ENCODE peak calls at places on chromosomes 5 and 9, in four cellular contexts. One of them, this sample, is unnamed.

GRCh38 chr5:55222061-55222818 is 4.9 kb downstream of the MCIDAS start:
- DNase-seq in psoas muscle: no peak
- DNase-seq in upper lobe of left lung: peak; percentile 40
- DNase-seq in PC-3: no peak
- DNase-seq in this sample: no peak

GRCh38 chr5:44987026-44987425 is 178.3 kb downstream of the MRPS30 start:
- DNase-seq in psoas muscle: no peak
- DNase-seq in upper lobe of left lung: no peak
- DNase-seq in PC-3: no peak
- DNase-seq in this sample: no peak

GRCh38 chr5:142014911-142015584 is 2.2 kb upstream of the GNPDA1 start:
- DNase-seq in psoas muscle: no peak
- DNase-seq in upper lobe of left lung: no peak
- DNase-seq in PC-3: peak; percentile 92
- DNase-seq in this sample: no peak

GRCh38 chr5:153749941-153750340 is 259.5 kb downstream of the GRIA1 start:
- DNase-seq in psoas muscle: no peak
- DNase-seq in upper lobe of left lung: no peak
- DNase-seq in PC-3: no peak
- DNase-seq in this sample: no peak

GRCh38 chr9:128142596-128142995 is 6.7 kb upstream of the LCN2 start:
- DNase-seq in psoas muscle: peak; percentile 29
- DNase-seq in upper lobe of left lung: no peak
- DNase-seq in PC-3: no peak
- DNase-seq in this sample: no peak

GRCh38 chr9:136437430-136437829 is 2.2 kb downstream of the INPP5E start:
- DNase-seq in psoas muscle: no peak
- DNase-seq in upper lobe of left lung: no peak
- DNase-seq in PC-3: peak; percentile 27
- DNase-seq in this sample: no peak

GRCh38 chr9:76044420-76044819 is 153.9 kb downstream of the PCSK5 start:
- DNase-seq in psoas muscle: no peak
- DNase-seq in upper lobe of left lung: no peak
- DNase-seq in PC-3: no peak
- DNase-seq in this sample: no peak

GRCh38 chr9:16708638-16709435 is 161.6 kb downstream of the BNC2 start:
- DNase-seq in psoas muscle: no peak
- DNase-seq in upper lobe of left lung: no peak
- DNase-seq in PC-3: no peak
- DNase-seq in this sample: no peak

GRCh38 chr9:128892223-128892892 is 10.4 kb downstream of the LRRC8A start:
- DNase-seq in psoas muscle: peak; percentile 92
- DNase-seq in upper lobe of left lung: no peak
- DNase-seq in PC-3: peak; percentile 89
- DNase-seq in this sample: peak; percentile 79

GRCh38 chr5:126594077-126594476 is 942 bp downstream of the ALDH7A1 start:
- DNase-seq in psoas muscle: no peak
- DNase-seq in upper lobe of left lung: no peak
- DNase-seq in PC-3: peak; percentile 20
- DNase-seq in this sample: no peak

GRCh38 chr5:108867661-108868060 is 120.0 kb downstream of the FER start:
- DNase-seq in psoas muscle: no peak
- DNase-seq in upper lobe of left lung: no peak
- DNase-seq in PC-3: no peak
- DNase-seq in this sample: no peak

GRCh38 chr9:19229725-19230355 is 653 bp upstream of the DENND4C start:
- DNase-seq in psoas muscle: no peak
- DNase-seq in upper lobe of left lung: peak; percentile 93
- DNase-seq in PC-3: peak; percentile 42
- DNase-seq in this sample: peak; percentile 31

GRCh38 chr9:116859763-116860162 is 172.7 kb downstream of the TRIM32 start:
- DNase-seq in psoas muscle: no peak
- DNase-seq in upper lobe of left lung: no peak
- DNase-seq in PC-3: peak; percentile 65
- DNase-seq in this sample: no peak

GRCh38 chr5:174916227-174916626 is 191.8 kb downstream of the MSX2 start:
- DNase-seq in psoas muscle: no peak
- DNase-seq in upper lobe of left lung: no peak
- DNase-seq in PC-3: no peak
- DNase-seq in this sample: no peak

GRCh38 chr5:174910245-174910737 is 185.9 kb downstream of the MSX2 start:
- DNase-seq in psoas muscle: peak; percentile 71
- DNase-seq in upper lobe of left lung: peak; percentile 78
- DNase-seq in PC-3: peak; percentile 65
- DNase-seq in this sample: no peak
- H3K4me3 ChIP-seq in psoas muscle: no peak overlapping the region
- H3K4me3 ChIP-seq in upper lobe of left lung: no peak overlapping the region
- H3K4me3 ChIP-seq in PC-3: no peak overlapping the region
- H3K4me3 ChIP-seq in this sample: no peak overlapping the region

GRCh38 chr9:3887798-3888495 is 362.1 kb upstream of the RFX3 start:
- DNase-seq in psoas muscle: no peak
- DNase-seq in upper lobe of left lung: no peak
- DNase-seq in PC-3: peak; percentile 40
- DNase-seq in this sample: no peak
- H3K27ac ChIP-seq in psoas muscle: no peak overlapping the region
- H3K27ac ChIP-seq in upper lobe of left lung: no peak overlapping the region
- H3K27ac ChIP-seq in PC-3: peak overlapping the region; percentile 66
- H3K27ac ChIP-seq in this sample: no peak overlapping the region

GRCh38 chr9:118931941-118932340 is 437.3 kb downstream of the BRINP1 start:
- DNase-seq in psoas muscle: no peak
- DNase-seq in upper lobe of left lung: no peak
- DNase-seq in PC-3: no peak
- DNase-seq in this sample: no peak
- H3K4me3 ChIP-seq in psoas muscle: no peak overlapping the region
- H3K4me3 ChIP-seq in upper lobe of left lung: no peak overlapping the region
- H3K4me3 ChIP-seq in PC-3: no peak overlapping the region
- H3K4me3 ChIP-seq in this sample: no peak overlapping the region

GRCh38 chr5:73565969-73566547 is 515 bp downstream of the UTP15 start:
- DNase-seq in psoas muscle: no peak
- DNase-seq in upper lobe of left lung: no peak
- DNase-seq in PC-3: no peak
- DNase-seq in this sample: no peak

GRCh38 chr5:73564644-73565165 is 734 bp downstream of the ANKRA2 start:
- DNase-seq in psoas muscle: no peak
- DNase-seq in upper lobe of left lung: no peak
- DNase-seq in PC-3: no peak
- DNase-seq in this sample: no peak

GRCh38 chr5:73564018-73564417 is 1.4 kb downstream of the ANKRA2 start:
- DNase-seq in psoas muscle: no peak
- DNase-seq in upper lobe of left lung: no peak
- DNase-seq in PC-3: no peak
- DNase-seq in this sample: no peak

GRCh38 chr5:73565166-73565968 is at the start of the genes ANKRA2 and UTP15:
- DNase-seq in psoas muscle: peak; percentile 100
- DNase-seq in upper lobe of left lung: peak; percentile 99
- DNase-seq in PC-3: peak; percentile 94
- DNase-seq in this sample: peak; percentile 97
- H3K27ac ChIP-seq in psoas muscle: peak within 1 kb of the TSS; percentile 96
- H3K27ac ChIP-seq in upper lobe of left lung: peak within 1 kb of the TSS; percentile 93
- H3K27ac ChIP-seq in PC-3: peak within 1 kb of the TSS; percentile 8
- H3K27ac ChIP-seq in this sample: peak within 1 kb of the TSS; percentile 92

This sample was measured in esophagus squamous epithelium.